ENCODE peak calls at places on chromosomes 1 and 21, in ten cellular contexts. R, I, N, Y, K, L, T, H, X and G are unnamed samples.

GRCh38 chr1:42479621-42480020 is 16.5 kb downstream of the CCDC30 start:
- DNase-seq in R (no peak), I (no peak), N (peak), Y (peak), K (no peak), L (no peak), T (no peak), H (no peak), X (peak), G (peak)

GRCh38 chr1:8378202-8378601 is 60.3 kb downstream of the SLC45A1 start:
- DNase-seq in R (no peak), I (no peak), N (no peak), Y (peak), K (no peak), L (no peak), T (peak), H (no peak), X (peak), G (no peak)

GRCh38 chr1:47638240-47638639 is 200.4 kb downstream of the FOXD2 start:
- DNase-seq in R (no peak), I (no peak), N (no peak), Y (no peak), K (no peak), L (no peak), T (no peak), H (no peak), X (no peak), G (no peak)

GRCh38 chr1:59601032-59601431 is 213.7 kb upstream of the HOOK1 start:
- DNase-seq in R (no peak), I (peak), N (no peak), Y (no peak), K (peak), L (peak), T (no peak), H (no peak), X (peak), G (no peak)

GRCh38 chr1:183159960-183160359 is 26.1 kb upstream of the LAMC2 start:
- DNase-seq in R (no peak), I (peak), N (no peak), Y (peak), K (no peak), L (no peak), T (no peak), H (peak), X (no peak), G (peak)

GRCh38 chr1:8603220-8603616 is 214.2 kb downstream of the RERE start:
- DNase-seq in R (no peak), I (no peak), N (no peak), Y (peak), K (no peak), L (peak), T (no peak), H (no peak), X (peak), G (no peak)

GRCh38 chr1:185393821-185394220 is 76.8 kb upstream of the IVNS1ABP start:
- DNase-seq in R (no peak), I (no peak), N (no peak), Y (no peak), K (no peak), L (no peak), T (no peak), H (no peak), X (no peak), G (peak)

GRCh38 chr1:67294836-67295622 is 12.6 kb upstream of the IL12RB2 start:
- DNase-seq in R (no peak), I (no peak), N (no peak), Y (no peak), K (no peak), L (no peak), T (no peak), H (no peak), X (no peak), G (no peak)

GRCh38 chr21:41482980-41483379 is 25.0 kb downstream of the TMPRSS2 start:
- DNase-seq in R (no peak), I (no peak), N (no peak), Y (no peak), K (no peak), L (no peak), T (no peak), H (no peak), X (no peak), G (no peak)

GRCh38 chr1:62012821-62013220 is 181.8 kb upstream of the L1TD1 start:
- DNase-seq in R (no peak), I (no peak), N (no peak), Y (no peak), K (peak), L (no peak), T (no peak), H (no peak), X (no peak), G (no peak)

GRCh38 chr1:232508161-232508661 is 121.7 kb downstream of the SIPA1L2 start:
- DNase-seq in R (no peak), I (no peak), N (peak), Y (peak), K (no peak), L (no peak), T (no peak), H (no peak), X (no peak), G (no peak)

GRCh38 chr1:81446006-81446669 is 354.6 kb upstream of the ADGRL2 start:
- DNase-seq in R (no peak), I (no peak), N (no peak), Y (no peak), K (no peak), L (no peak), T (no peak), H (no peak), X (no peak), G (peak)

GRCh38 chr1:167722152-167722869 is 529 bp downstream of the MPZL1 start:
- DNase-seq in R (peak), I (peak), N (peak), Y (peak), K (peak), L (peak), T (no peak), H (no peak), X (no peak), G (peak)

GRCh38 chr1:21396516-21396915 is 43.4 kb upstream of the NBPF3 start:
- DNase-seq in R (no peak), I (no peak), N (no peak), Y (no peak), K (no peak), L (no peak), T (no peak), H (no peak), X (no peak), G (no peak)

GRCh38 chr1:171563675-171564074 is 58.4 kb upstream of the MYOCOS start:
- DNase-seq in R (no peak), I (no peak), N (no peak), Y (peak), K (no peak), L (peak), T (peak), H (no peak), X (peak), G (no peak)

DNA sequence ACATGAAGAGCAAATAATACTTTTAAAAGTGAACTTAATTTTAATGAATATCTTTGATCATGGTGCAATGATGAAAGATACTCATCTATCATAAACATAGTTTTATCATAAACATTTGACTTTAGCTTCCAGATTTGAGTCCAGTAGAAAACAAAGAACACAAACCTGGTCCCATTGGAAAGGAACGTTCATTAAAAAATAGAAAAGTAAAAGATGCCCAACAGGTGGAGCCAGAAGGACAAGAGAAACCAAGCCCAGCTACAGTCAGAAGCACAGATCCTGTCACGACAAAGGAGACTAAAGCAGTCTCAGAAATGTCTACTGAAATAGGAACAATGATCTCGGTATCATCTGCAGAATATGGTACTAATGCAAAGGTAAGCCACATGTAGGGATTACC is 55.6 kb upstream of the MYOCOS start:
- DNase-seq in R (no peak), I (no peak), N (no peak), Y (peak), K (no peak), L (peak), T (no peak), H (no peak), X (no peak), G (no peak)
- TF ChIP-seq CTCF in R (no peak), I (no peak), N (peak), Y (peak), K (no peak), L (no peak), T (peak), H (peak), X (no peak), G (no peak)

GRCh38 chr1:29499101-29499650 is 262.9 kb downstream of the PTPRU start:
- DNase-seq in R (no peak), I (no peak), N (no peak), Y (no peak), K (no peak), L (no peak), T (no peak), H (no peak), X (no peak), G (no peak)

GRCh38 chr1:29502225-29502755 is 266.0 kb downstream of the PTPRU start:
- DNase-seq in R (no peak), I (no peak), N (no peak), Y (no peak), K (no peak), L (no peak), T (no peak), H (no peak), X (no peak), G (no peak)

GRCh38 chr1:29501227-29501976 is 265.1 kb downstream of the PTPRU start:
- DNase-seq in R (no peak), I (no peak), N (peak), Y (no peak), K (no peak), L (no peak), T (no peak), H (no peak), X (no peak), G (no peak)

GRCh38 chr1:29500041-29500440 is 263.7 kb downstream of the PTPRU start:
- DNase-seq in R (no peak), I (no peak), N (no peak), Y (no peak), K (no peak), L (no peak), T (no peak), H (no peak), X (no peak), G (no peak)

GRCh38 chr1:29500651-29501050 is 264.3 kb downstream of the PTPRU start:
- DNase-seq in R (no peak), I (no peak), N (no peak), Y (no peak), K (no peak), L (no peak), T (no peak), H (no peak), X (no peak), G (no peak)
- H3K4me3 ChIP-seq in R (no peak), I (no peak), N (no peak), Y (no peak), K (no peak), L (no peak), T (no peak), H (no peak), X (no peak), G (no peak)

GRCh38 chr1:212677136-212677535 is 22.5 kb downstream of the BATF3 start:
- DNase-seq in R (no peak), I (no peak), N (no peak), Y (no peak), K (no peak), L (no peak), T (no peak), H (no peak), X (no peak), G (no peak)
- TF ChIP-seq CTCF in R (peak), I (no peak), N (no peak), Y (no peak), K (no peak), L (no peak), T (no peak), H (no peak), X (no peak), G (no peak)

GRCh38 chr21:28771790-28772501 is 220.7 kb downstream of the LTN1 start:
- DNase-seq in R (no peak), I (no peak), N (no peak), Y (peak), K (no peak), L (peak), T (peak), H (no peak), X (peak), G (peak)
- H3K4me3 ChIP-seq in R (no peak), I (no peak), N (no peak), Y (no peak), K (no peak), L (no peak), T (peak), H (no peak), X (no peak), G (no peak)

DNA sequence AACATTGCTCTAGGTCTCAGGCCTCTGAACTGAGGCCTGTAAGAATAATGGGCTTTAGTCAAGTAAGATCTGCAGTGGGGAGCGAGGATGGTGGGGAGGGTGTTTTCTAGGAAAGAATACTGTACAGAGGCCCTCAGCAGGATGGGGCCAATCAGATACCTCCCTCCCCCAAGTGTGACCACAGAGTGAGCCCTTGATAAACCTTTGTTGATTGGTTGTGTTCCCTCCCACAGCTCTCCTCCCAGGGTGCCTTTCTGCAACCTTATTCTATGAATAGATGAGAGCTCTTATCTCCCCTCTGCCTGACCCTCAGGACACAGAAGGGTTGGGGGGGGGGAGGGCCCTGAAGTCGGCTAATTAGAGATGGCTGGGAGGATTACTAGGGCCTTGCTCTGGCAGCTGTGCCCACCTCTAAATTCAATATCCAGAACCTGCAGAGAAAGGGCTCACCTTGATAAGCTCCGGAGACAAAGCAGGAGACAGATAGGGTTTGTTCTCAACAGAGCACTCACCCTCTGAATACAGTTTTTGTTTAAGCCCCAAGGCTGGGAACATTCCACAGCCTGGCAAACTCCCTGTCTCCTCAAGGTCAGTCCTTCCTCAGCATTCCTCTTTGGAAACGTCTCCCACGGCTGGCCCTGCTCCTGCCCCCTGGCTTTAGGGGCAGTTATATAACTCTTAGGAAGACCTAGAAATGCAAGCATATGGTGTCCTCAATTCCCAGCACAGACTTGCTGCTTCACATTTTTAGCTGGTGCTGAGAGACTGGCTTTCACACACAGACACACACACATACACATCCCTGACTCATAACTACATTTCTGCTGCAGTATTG is 42.9 kb downstream of the ATP1A1 start:
- DNase-seq in R (no peak), I (no peak), N (peak), Y (no peak), K (no peak), L (peak), T (no peak), H (no peak), X (peak), G (no peak)
- TF ChIP-seq CTCF in R (no peak), I (no peak), N (peak), Y (peak), K (no peak), L (no peak), T (no peak), H (no peak), X (no peak), G (no peak)

GRCh38 chr1:203349757-203350522 is 982 bp downstream of the FMOD start:
- DNase-seq in R (no peak), I (no peak), N (no peak), Y (no peak), K (no peak), L (no peak), T (no peak), H (no peak), X (no peak), G (no peak)
- H3K4me3 ChIP-seq in R (no peak), I (no peak), N (no peak), Y (no peak), K (peak), L (no peak), T (no peak), H (no peak), X (no peak), G (no peak)

GRCh38 chr1:24308365-24309015 is 10.7 kb upstream of the GRHL3 start:
- DNase-seq in R (no peak), I (no peak), N (peak), Y (peak), K (no peak), L (peak), T (no peak), H (no peak), X (no peak), G (no peak)
- TF ChIP-seq CTCF in R (peak), I (no peak), N (peak), Y (peak), K (no peak), L (peak), T (peak), H (peak), X (peak), G (peak)